ENCODE peak calls at places on chromosomes 5 and 9, in six cellular contexts. E is foreskin keratinocyte, I is cardiac fibroblast, V is upper lobe of left lung, J is dorsolateral prefrontal cortex, D is breast epithelium. B is an unnamed sample.

GRCh38 chr5:137078171-137078665 is 420.9 kb downstream of the SPOCK1 start:
- DNase-seq in E (peak; percentile 60), I (peak; percentile 3), V (no peak), J (peak; percentile 56), D (no peak), B (no peak)

GRCh38 chr5:80284720-80285119 is 28.9 kb upstream of the SERINC5 start:
- DNase-seq in E (no peak), I (no peak), V (no peak), J (no peak), D (no peak), B (no peak)

GRCh38 chr5:90170231-90170630 is 239.3 kb downstream of the CETN3 start:
- DNase-seq in E (no peak), I (no peak), V (no peak), J (no peak), D (no peak), B (no peak)

GRCh38 chr9:120909904-120910303 is 16.7 kb downstream of the TRAF1 start:
- DNase-seq in E (peak; percentile 32), I (no peak), V (no peak), J (no peak), D (no peak), B (no peak)

GRCh38 chr9:38345851-38346755 is 46.4 kb upstream of the ALDH1B1 start:
- DNase-seq in E (no peak), I (no peak), V (no peak), J (no peak), D (no peak), B (no peak)

GRCh38 chr5:127947886-127948285 is 135.7 kb upstream of the SLC12A2 start:
- DNase-seq in E (no peak), I (no peak), V (no peak), J (no peak), D (no peak), B (no peak)

GRCh38 chr9:35481347-35481975 is 8.4 kb upstream of the RUSC2 start:
- DNase-seq in E (peak; percentile 53), I (peak; percentile 87), V (peak; percentile 48), J (no peak), D (peak; percentile 50), B (peak; percentile 39)

GRCh38 chr5:17224858-17225436 is 7.5 kb downstream of the BASP1 start:
- DNase-seq in E (peak; percentile 47), I (no peak), V (no peak), J (no peak), D (no peak), B (no peak)

GRCh38 chr9:86783884-86784283 is 163.4 kb downstream of the GAS1 start:
- DNase-seq in E (no peak), I (peak; percentile 87), V (no peak), J (no peak), D (no peak), B (no peak)

GRCh38 chr5:52825826-52826225 is 38.1 kb downstream of the ITGA1 start:
- DNase-seq in E (no peak), I (no peak), V (no peak), J (no peak), D (no peak), B (no peak)

GRCh38 chr9:72322259-72322658 is 42.7 kb downstream of the ZFAND5 start:
- DNase-seq in E (peak; percentile 48), I (no peak), V (no peak), J (no peak), D (no peak), B (no peak)

GRCh38 chr5:169742773-169743296 is 105.8 kb downstream of the DOCK2 start:
- DNase-seq in E (peak; percentile 61), I (peak; percentile 45), V (no peak), J (no peak), D (peak; percentile 76), B (no peak)

GRCh38 chr5:170633235-170634041 is 129.6 kb downstream of the KCNIP1 start:
- DNase-seq in E (peak; percentile 26), I (peak; percentile 94), V (no peak), J (no peak), D (peak; percentile 69), B (no peak)

GRCh38 chr5:154445422-154446182 is at the start of gene SAP30L:
- DNase-seq in E (peak; percentile 87), I (peak; percentile 96), V (peak; percentile 94), J (peak; percentile 94), D (peak; percentile 92), B (peak; percentile 63)

GRCh38 chr5:92364986-92365550 is 982.0 kb upstream of the ARRDC3 start:
- DNase-seq in E (no peak), I (peak; percentile 77), V (no peak), J (peak; percentile 46), D (no peak), B (no peak)

GRCh38 chr5:67319935-67320725 is 123.5 kb upstream of the CD180 start:
- DNase-seq in E (peak; percentile 79), I (no peak), V (no peak), J (no peak), D (no peak), B (no peak)

GRCh38 chr5:169431386-169431785 is 130.4 kb upstream of the SLIT3 start:
- DNase-seq in E (peak; percentile 9), I (peak; percentile 19), V (no peak), J (no peak), D (no peak), B (no peak)

GRCh38 chr9:2181794-2182193 is 166.6 kb downstream of the SMARCA2 start:
- DNase-seq in E (peak; percentile 4), I (peak; percentile 41), V (peak; percentile 26), J (no peak), D (no peak), B (no peak)

GRCh38 chr5:175821790-175822211 is 49.6 kb upstream of the CPLX2 start:
- DNase-seq in E (peak; percentile 85), I (no peak), V (no peak), J (no peak), D (no peak), B (no peak)

GRCh38 chr9:35057271-35057620 is 15.2 kb downstream of the VCP start:
- DNase-seq in E (no peak), I (no peak), V (no peak), J (no peak), D (no peak), B (no peak)

GRCh38 chr9:82124090-82124489 is 135.5 kb downstream of the SPATA31D1 start:
- DNase-seq in E (peak; percentile 58), I (peak; percentile 50), V (no peak), J (no peak), D (no peak), B (no peak)

GRCh38 chr9:14313951-14314423 is at the start of gene NFIB:
- DNase-seq in E (no peak), I (peak; percentile 71), V (peak; percentile 44), J (peak; percentile 59), D (no peak), B (no peak)

GRCh38 chr9:126705767-126706697 is 92.3 kb downstream of the LMX1B start:
- DNase-seq in E (peak; percentile 38), I (peak; percentile 28), V (peak; percentile 60), J (no peak), D (peak; percentile 36), B (no peak)

GRCh38 chr5:1638658-1639400 is 115.1 kb upstream of the LPCAT1 start:
- DNase-seq in E (no peak), I (no peak), V (no peak), J (no peak), D (no peak), B (no peak)

GRCh38 chr5:96649938-96650540 is 12.1 kb upstream of the CAST start:
- DNase-seq in E (no peak), I (no peak), V (no peak), J (no peak), D (no peak), B (no peak)

GRCh38 chr9:132001550-132001949 is 78.1 kb downstream of the MED27 start:
- DNase-seq in E (peak; percentile 20), I (peak; percentile 54), V (no peak), J (no peak), D (no peak), B (no peak)

GRCh38 chr9:112012026-112012902 is 115.7 kb downstream of the UGCG start:
- DNase-seq in E (peak; percentile 96), I (peak; percentile 89), V (peak; percentile 79), J (peak; percentile 74), D (peak; percentile 68), B (peak; percentile 50)

GRCh38 chr5:113166710-113167366 is 190.2 kb downstream of the DCP2 start:
- DNase-seq in E (peak; percentile 99), I (peak; percentile 42), V (no peak), J (no peak), D (no peak), B (no peak)

GRCh38 chr9:107036367-107036766 is 173.4 kb downstream of the ZNF462 start:
- DNase-seq in E (no peak), I (no peak), V (no peak), J (no peak), D (no peak), B (no peak)

GRCh38 chr5:95449460-95449859 is 58.3 kb downstream of the FAM81B start:
- DNase-seq in E (peak; percentile 50), I (no peak), V (no peak), J (no peak), D (no peak), B (no peak)
- TF ChIP-seq CTCF in E (no peak), I (no peak), V (no peak), J (no peak), D (no peak), B (no peak)

GRCh38 chr5:135834639-135835529 is at the start of gene SLC25A48:
- DNase-seq in E (peak; percentile 41), I (peak; percentile 26), V (no peak), J (peak; percentile 74), D (no peak), B (no peak)
- TF ChIP-seq CTCF in E (peak; percentile 68), I (no peak), V (no peak), J (no peak), D (no peak), B (no peak)

GRCh38 chr9:21414220-21414940 is 5.5 kb downstream of the IFNA8 start:
- DNase-seq in E (no peak), I (no peak), V (no peak), J (no peak), D (no peak), B (no peak)

GRCh38 chr9:21415492-21416267 is 6.8 kb downstream of the IFNA8 start:
- DNase-seq in E (peak; percentile 17), I (no peak), V (no peak), J (no peak), D (no peak), B (peak; percentile 93)

GRCh38 chr9:21408817-21409216 is at the start of gene IFNA8:
- DNase-seq in E (no peak), I (no peak), V (no peak), J (no peak), D (no peak), B (no peak)

GRCh38 chr9:21412109-21412508 is 3.2 kb downstream of the IFNA8 start:
- DNase-seq in E (no peak), I (no peak), V (no peak), J (no peak), D (no peak), B (no peak)

GRCh38 chr9:21413089-21414023 is 4.4 kb downstream of the IFNA8 start:
- DNase-seq in E (no peak), I (no peak), V (no peak), J (no peak), D (no peak), B (no peak)
- TF ChIP-seq CTCF in E (peak; percentile 34), I (peak; percentile 33), V (no peak), J (peak; percentile 62), D (no peak), B (peak; percentile 35)

GRCh38 chr5:140558542-140558941 is 1.3 kb upstream of the SRA1 start:
- DNase-seq in E (no peak), I (no peak), V (no peak), J (no peak), D (no peak), B (no peak)
- TF ChIP-seq CTCF in E (no peak), I (no peak), V (no peak), J (no peak), D (no peak), B (no peak)

B was measured in LNCaP clone FGC.